ENCODE peak calls at places on chromosomes 13 and 19, in four cellular contexts. One of them, this sample, is unnamed. For H3K4me1 and H3K36me3, the result is how much of the 10 kb centered on the place peaks cover.

GRCh38 chr19:38265213-38265861 is 964 bp downstream of the SPINT2 start:
- DNase-seq in MM.1S: no peak
- DNase-seq in colonic mucosa: peak
- DNase-seq in Peyer's patch: peak
- DNase-seq in this sample: peak

GRCh38 chr13:97327521-97328221 is 105.5 kb downstream of the MBNL2 start:
- DNase-seq in MM.1S: no peak
- DNase-seq in Peyer's patch: no peak
- DNase-seq in colonic mucosa: no peak
- DNase-seq in this sample: no peak

GRCh38 chr13:90055121-90055520 is 1292.4 kb upstream of the MIR17HG start:
- DNase-seq in Peyer's patch: no peak
- DNase-seq in colonic mucosa: no peak
- DNase-seq in MM.1S: no peak
- DNase-seq in this sample: no peak

GRCh38 chr19:35797663-35798062 is 15.0 kb downstream of the PRODH2 start:
- DNase-seq in Peyer's patch: no peak
- DNase-seq in MM.1S: no peak
- DNase-seq in colonic mucosa: no peak
- DNase-seq in this sample: no peak

GRCh38 chr13:50609016-50609415 is 234.5 kb downstream of the DLEU7 start:
- DNase-seq in MM.1S: no peak
- DNase-seq in Peyer's patch: no peak
- DNase-seq in colonic mucosa: no peak
- DNase-seq in this sample: no peak

GRCh38 chr13:44063881-44064280 is 184.2 kb downstream of the LACC1 start:
- DNase-seq in Peyer's patch: no peak
- DNase-seq in colonic mucosa: no peak
- DNase-seq in MM.1S: no peak
- DNase-seq in this sample: no peak

GRCh38 chr19:54231077-54231931 is 8.5 kb upstream of the LILRB3 start:
- DNase-seq in colonic mucosa: peak
- DNase-seq in MM.1S: peak
- DNase-seq in Peyer's patch: peak
- DNase-seq in this sample: peak

GRCh38 chr13:113550453-113550852 is 34.1 kb upstream of the TFDP1 start:
- DNase-seq in Peyer's patch: peak
- DNase-seq in MM.1S: no peak
- DNase-seq in colonic mucosa: peak
- DNase-seq in this sample: no peak

GRCh38 chr19:48354332-48354992 is 9.3 kb downstream of the TMEM143 start:
- DNase-seq in colonic mucosa: no peak
- DNase-seq in Peyer's patch: no peak
- DNase-seq in MM.1S: no peak
- DNase-seq in this sample: no peak

GRCh38 chr13:99275093-99275469 is 16.9 kb upstream of the GPR18 start:
- DNase-seq in Peyer's patch: no peak
- DNase-seq in colonic mucosa: no peak
- DNase-seq in MM.1S: peak
- DNase-seq in this sample: no peak
- H3K4me1 ChIP-seq in Peyer's patch: under half
- H3K4me1 ChIP-seq in colonic mucosa: under half
- H3K4me1 ChIP-seq in MM.1S: under half
- H3K4me1 ChIP-seq in this sample: half or more

DNA sequence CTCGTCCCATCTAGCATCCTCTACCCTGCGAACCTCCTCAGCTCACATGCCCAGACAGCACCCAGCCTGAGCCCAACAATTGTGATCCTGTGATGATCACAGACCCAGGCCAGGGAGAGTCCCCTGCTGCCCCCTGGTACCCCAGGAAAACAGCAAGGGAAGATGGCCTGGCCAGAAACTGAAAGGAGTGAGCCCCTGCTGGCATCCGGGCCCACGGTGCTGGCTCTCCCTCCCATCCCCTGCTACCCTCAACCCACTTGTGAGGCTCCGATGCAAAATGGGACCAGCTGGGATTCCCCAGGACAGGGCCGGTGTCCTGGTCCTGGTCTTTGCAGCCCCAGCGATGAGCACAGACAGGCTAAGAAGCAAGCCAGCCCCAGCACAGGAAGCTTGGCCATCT is 14.1 kb downstream of the RANBP3 start:
- DNase-seq in colonic mucosa: no peak
- DNase-seq in Peyer's patch: no peak
- DNase-seq in MM.1S: no peak
- DNase-seq in this sample: no peak
- H3K27ac ChIP-seq in colonic mucosa: no peak
- H3K27ac ChIP-seq in Peyer's patch: no peak
- H3K27ac ChIP-seq in MM.1S: no peak
- H3K27ac ChIP-seq in this sample: peak

DNA sequence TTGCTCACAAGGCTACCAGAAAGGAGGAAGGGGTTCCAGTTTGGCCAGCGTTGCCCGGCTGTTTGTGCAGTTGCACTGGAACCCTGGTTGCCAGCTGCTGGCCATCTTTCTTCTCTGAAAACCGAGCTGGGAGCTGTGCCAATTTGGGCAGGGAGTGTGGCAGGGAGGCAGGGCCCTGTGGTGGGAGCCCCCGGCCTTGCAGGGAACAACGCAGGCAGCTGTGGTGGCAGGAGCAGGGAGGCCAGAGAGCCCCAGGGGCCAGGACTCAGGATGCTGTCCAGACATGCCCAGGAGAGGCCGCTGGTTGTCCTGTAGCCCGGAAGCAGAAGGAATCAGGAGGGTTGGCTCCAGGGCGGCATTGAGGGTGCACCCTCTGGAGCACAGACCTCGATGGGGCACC is 4.8 kb downstream of the KMT5C start:
- DNase-seq in colonic mucosa: no peak
- DNase-seq in Peyer's patch: no peak
- DNase-seq in MM.1S: no peak
- DNase-seq in this sample: no peak
- H3K36me3 ChIP-seq in colonic mucosa: under half
- H3K36me3 ChIP-seq in Peyer's patch: under half
- H3K36me3 ChIP-seq in MM.1S: under half
- H3K36me3 ChIP-seq in this sample: under half

DNA sequence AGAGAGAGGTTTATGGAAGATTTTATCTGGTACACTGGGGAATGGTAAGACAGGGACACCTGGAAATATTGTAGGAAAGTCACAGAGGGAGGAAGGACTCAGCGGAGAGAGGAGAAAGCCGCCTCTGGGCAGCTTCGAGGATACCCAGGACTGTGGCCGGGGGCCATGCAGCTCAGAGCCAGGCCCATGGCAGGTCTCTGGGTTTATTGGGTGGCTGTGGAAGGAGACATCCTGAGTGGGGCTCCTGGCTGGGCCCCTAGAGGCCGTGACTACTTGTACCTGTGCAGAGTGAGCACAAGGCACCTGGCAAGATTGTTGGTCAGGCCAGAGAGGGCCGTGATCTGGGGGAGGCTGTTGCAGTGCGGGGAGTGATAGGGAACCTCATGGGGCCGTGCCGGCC is 3.4 kb downstream of the DAZAP1 start:
- DNase-seq in MM.1S: no peak
- DNase-seq in Peyer's patch: no peak
- DNase-seq in colonic mucosa: no peak
- DNase-seq in this sample: no peak
- H3K4me1 ChIP-seq in MM.1S: half or more
- H3K4me1 ChIP-seq in Peyer's patch: under half
- H3K4me1 ChIP-seq in colonic mucosa: under half
- H3K4me1 ChIP-seq in this sample: half or more

DNA sequence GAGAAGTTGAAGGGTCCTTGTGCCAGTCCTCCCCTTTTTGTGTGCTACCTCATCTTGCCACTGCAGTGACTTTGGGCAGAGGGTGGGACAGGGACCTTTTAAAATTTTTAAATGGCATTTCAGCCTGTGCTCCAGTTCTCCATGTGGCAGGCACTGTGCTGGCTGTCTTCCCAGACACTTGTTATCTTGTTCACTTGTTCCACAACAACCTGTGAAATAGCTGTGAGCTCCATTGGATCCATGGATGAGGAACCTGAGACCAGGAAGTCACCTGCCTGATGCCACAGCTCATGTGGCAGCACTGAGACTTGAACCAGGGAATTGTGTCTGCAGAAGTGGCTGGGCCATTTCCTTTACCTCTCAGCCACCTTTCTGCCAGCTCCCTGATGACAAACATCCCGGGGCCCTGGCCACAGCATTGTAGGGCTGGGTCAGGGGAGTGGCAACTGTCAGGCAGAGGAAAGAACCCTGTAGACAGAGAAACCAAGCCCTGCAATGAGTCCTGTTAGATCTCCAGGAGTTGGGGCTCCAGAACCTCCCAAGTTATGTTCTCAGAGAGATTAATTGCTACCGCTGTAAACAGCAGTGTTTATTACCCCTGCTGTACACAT is 6.4 kb downstream of the EGLN2 start:
- DNase-seq in Peyer's patch: no peak
- DNase-seq in MM.1S: no peak
- DNase-seq in colonic mucosa: peak
- DNase-seq in this sample: peak
- H3K27ac ChIP-seq in Peyer's patch: peak
- H3K27ac ChIP-seq in MM.1S: no peak
- H3K27ac ChIP-seq in colonic mucosa: peak
- H3K27ac ChIP-seq in this sample: peak

GRCh38 chr19:55694241-55694655 is 19.2 kb downstream of the EPN1 start:
- DNase-seq in MM.1S: no peak
- DNase-seq in Peyer's patch: peak
- DNase-seq in colonic mucosa: peak
- DNase-seq in this sample: no peak

GRCh38 chr19:55696301-55697068 is 21.5 kb downstream of the EPN1 start:
- DNase-seq in Peyer's patch: no peak
- DNase-seq in colonic mucosa: no peak
- DNase-seq in MM.1S: no peak
- DNase-seq in this sample: no peak

GRCh38 chr19:55697069-55697440 is 22.0 kb downstream of the EPN1 start:
- DNase-seq in Peyer's patch: no peak
- DNase-seq in MM.1S: no peak
- DNase-seq in colonic mucosa: no peak
- DNase-seq in this sample: no peak

GRCh38 chr19:55694656-55695491 is 19.8 kb downstream of the EPN1 start:
- DNase-seq in Peyer's patch: no peak
- DNase-seq in MM.1S: no peak
- DNase-seq in colonic mucosa: no peak
- DNase-seq in this sample: no peak

DNA sequence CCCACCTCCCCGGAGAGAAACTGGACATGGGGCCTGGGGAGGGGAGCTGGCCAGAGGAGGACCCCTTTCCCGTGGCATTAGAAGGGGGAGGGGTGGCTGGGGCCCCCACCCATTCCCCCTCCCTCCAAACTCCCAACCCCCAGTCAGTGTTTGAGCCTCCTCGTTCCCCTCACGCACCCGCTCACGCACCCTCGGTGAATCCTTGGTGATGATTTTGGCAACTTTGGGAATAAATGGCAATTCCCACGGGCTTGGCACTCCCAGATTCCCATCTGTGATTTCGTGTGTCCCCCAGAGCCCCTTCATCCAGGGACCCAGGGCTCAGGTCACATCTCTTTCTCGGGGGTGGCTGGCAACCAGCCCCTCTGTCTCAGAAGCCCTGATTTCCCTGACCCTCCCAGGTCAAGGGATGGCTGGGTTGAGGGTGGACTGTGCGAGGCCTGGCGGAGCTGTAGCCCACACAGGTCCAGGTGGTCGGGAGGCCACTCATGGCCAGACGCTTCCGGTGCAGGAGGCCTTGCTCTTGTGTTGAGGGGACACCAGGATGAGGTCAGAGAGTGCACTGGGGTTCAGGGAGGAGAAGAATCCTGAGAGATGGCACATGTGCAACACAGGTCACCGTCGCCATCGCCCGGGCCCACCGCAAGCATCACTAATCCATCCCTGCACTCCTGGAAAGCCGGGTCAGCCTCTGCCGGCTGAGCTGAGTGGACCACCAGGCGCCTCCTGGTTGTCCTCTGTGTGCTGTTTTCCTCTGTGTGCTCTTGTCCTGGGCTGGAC is 20.7 kb downstream of the EPN1 start:
- DNase-seq in MM.1S: no peak
- DNase-seq in Peyer's patch: no peak
- DNase-seq in colonic mucosa: no peak
- DNase-seq in this sample: no peak
- H3K36me3 ChIP-seq in MM.1S: under half
- H3K36me3 ChIP-seq in Peyer's patch: half or more
- H3K36me3 ChIP-seq in colonic mucosa: under half
- H3K36me3 ChIP-seq in this sample: half or more

DNA sequence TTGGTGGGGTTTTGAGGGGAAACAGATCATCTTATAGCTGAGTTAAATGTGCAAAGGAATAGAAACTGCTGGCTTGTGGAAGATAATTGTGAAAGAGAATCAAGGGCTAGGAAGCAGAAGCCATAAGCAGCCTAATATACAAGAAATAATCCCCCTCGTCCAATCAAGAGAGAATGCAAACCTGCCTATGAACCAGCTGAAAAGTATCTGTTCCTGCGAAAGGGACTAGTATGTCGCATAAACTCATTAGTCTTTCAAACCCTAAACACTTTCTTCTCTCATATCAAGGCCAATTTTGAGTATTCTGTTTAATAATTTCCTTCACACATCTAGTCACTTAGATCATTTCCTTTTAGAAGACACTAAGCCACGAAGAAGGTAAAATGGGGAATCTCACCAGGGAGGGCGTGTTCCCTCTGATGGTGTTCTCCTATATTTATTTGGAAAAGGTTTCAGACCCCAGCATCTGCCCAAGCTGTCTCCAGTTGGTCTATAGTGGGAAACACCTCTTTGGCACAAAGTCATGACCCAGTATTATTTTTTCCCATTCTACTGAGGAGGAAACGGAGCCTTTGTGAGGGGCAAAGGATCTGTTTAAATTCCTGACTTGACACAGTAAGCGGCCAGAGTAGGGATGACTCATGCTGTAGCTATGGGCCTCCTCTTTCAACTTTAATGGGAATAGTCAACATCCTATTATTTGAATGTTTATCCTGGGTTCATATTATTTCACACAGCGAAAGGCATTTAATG is 126.3 kb downstream of the FOXO1 start:
- DNase-seq in MM.1S: no peak
- DNase-seq in Peyer's patch: no peak
- DNase-seq in colonic mucosa: no peak
- DNase-seq in this sample: no peak
- H3K4me1 ChIP-seq in MM.1S: under half
- H3K4me1 ChIP-seq in Peyer's patch: under half
- H3K4me1 ChIP-seq in colonic mucosa: under half
- H3K4me1 ChIP-seq in this sample: under half